ENCODE peak calls at places on chromosomes 7 and 10, in five cellular contexts. W is IMR-90, D is HepG2, L is stomach, G is ovary. K is an unnamed sample.

GRCh38 chr10:42177077-42177792 is 461.1 kb downstream of the ZNF33B start:
- DNase-seq in D (no peak), L (no peak), G (no peak), W (no peak), K (no peak)

GRCh38 chr7:66682350-66683093 is 53.8 kb downstream of the KCTD7 start:
- DNase-seq in D (no peak), W (peak; percentile 64), L (peak; percentile 43), G (no peak), K (peak; percentile 54)

GRCh38 chr10:44968101-44968886 is 8.7 kb downstream of the RASSF4 start:
- DNase-seq in G (no peak), L (no peak), W (no peak), D (no peak), K (no peak)

GRCh38 chr10:23275355-23275754 is 69.2 kb downstream of the C10orf67 start:
- DNase-seq in D (peak; percentile 3), L (no peak), W (no peak), G (no peak), K (no peak)

GRCh38 chr10:69182005-69182404 is 2.0 kb downstream of the SUPV3L1 start:
- DNase-seq in W (no peak), G (no peak), L (no peak), D (no peak), K (no peak)

GRCh38 chr7:28687631-28688030 is 270.5 kb downstream of the TRIL start:
- DNase-seq in W (no peak), G (no peak), D (no peak), L (no peak), K (no peak)

GRCh38 chr7:30910369-30911073 is 1.1 kb upstream of the AQP1 start:
- DNase-seq in G (no peak), L (no peak), D (no peak), W (no peak), K (no peak)

GRCh38 chr10:49488056-49488455 is 50.9 kb downstream of the ERCC6 start:
- DNase-seq in G (no peak), W (no peak), L (no peak), D (no peak), K (no peak)

GRCh38 chr7:154571772-154572171 is 431.2 kb downstream of the PAXIP1 start:
- DNase-seq in L (no peak), D (no peak), G (no peak), W (no peak), K (no peak)

GRCh38 chr7:45698527-45699309 is 124.5 kb downstream of the ADCY1 start:
- DNase-seq in G (no peak), L (peak; percentile 13), D (no peak), W (no peak), K (no peak)

GRCh38 chr7:46515844-46516590 is 594.9 kb upstream of the IGFBP3 start:
- DNase-seq in L (no peak), W (no peak), D (no peak), G (no peak), K (no peak)

GRCh38 chr10:90417056-90417455 is 440.8 kb downstream of the HTR7 start:
- DNase-seq in D (peak; percentile 16), G (no peak), L (no peak), W (peak; percentile 90), K (no peak)

GRCh38 chr10:77892021-77892739 is 34.4 kb downstream of the DLG5 start:
- DNase-seq in W (no peak), D (no peak), L (no peak), G (no peak), K (no peak)

GRCh38 chr7:87059525-87060287 is at the start of gene ELAPOR2:
- DNase-seq in D (peak; percentile 32), L (peak; percentile 73), G (peak; percentile 76), W (peak; percentile 8), K (peak; percentile 90)
- TF ChIP-seq CTCF in D (peak; percentile 66), L (no peak), G (peak; percentile 35), W (peak; percentile 27), K (peak; percentile 8)

DNA sequence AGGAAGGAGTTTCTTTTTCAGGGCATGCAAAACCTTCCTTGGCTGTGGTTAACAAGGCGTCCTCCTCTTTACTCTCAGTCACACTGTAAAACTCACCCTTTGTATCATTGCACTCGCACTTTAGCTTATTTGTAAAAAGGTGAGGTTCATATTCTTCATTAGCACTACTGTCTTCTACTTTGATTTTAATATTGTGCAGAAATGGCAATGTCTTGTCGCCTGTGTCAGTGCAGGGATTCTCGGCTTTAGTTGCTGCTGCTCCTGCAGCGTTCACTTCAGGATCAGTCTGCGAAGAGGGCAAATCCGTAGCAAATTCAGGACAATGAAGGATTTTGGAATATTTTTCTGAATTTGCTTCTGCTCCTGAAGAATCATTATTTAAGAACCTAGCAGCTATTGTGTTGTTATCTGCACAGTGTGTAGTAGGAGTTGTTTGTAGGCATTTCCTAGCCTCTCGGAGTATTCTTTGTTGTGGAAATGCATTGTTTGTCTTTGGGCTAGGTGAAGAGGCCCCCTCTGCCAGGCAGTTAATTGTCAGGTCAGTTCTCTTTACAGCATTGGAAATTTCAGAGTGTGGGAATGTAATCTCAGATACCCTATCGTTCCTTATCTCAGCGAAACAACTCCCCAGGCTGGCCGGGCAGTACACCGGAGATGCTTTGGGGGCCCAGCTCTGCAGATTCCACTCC is 9.8 kb downstream of the SKIDA1 start:
- DNase-seq in L (no peak), G (no peak), D (no peak), W (no peak), K (no peak)
- H3K4me1 ChIP-seq in L (peaks cover 40% of the 10 kb centered on the region), G (peaks cover 4% of the 10 kb centered on the region), D (peaks cover 78% of the 10 kb centered on the region), W (peaks cover 3% of the 10 kb centered on the region), K (no peaks in the 10 kb centered on the region)

DNA sequence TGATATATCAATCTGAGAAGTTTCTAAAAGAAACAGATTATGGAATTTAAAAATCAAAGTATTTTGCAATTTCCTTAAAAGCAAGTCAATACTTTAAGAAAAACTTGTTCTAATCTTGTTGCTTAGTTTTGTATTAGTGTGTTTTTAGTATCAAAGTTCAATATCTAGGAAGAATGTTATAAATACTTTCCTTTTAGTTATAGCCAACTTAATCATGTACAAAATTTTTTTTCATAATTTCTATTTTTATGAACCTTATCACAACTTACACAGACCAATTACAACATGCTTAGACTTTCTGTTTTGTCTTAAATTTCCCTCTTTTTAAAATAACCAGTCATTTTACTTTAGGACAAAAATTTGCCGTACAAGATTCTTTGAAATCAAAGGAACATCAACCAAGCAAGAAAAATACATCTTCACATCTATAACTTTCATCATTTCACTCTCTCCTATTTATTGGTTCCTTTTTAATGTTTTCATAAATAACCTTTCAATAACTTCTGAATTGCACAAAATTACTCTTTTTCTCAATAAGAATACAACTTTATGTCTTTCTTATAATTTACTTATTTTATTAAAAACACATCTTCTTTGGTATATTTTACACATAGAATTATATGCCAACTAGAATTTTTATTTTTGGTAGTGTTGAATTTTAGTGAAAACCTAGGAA is 308.2 kb upstream of the GLI3 start:
- DNase-seq in D (no peak), G (no peak), W (no peak), L (no peak), K (no peak)
- H3K9me3 ChIP-seq in D (peaks cover 89% of the 10 kb centered on the region), G (no peaks in the 10 kb centered on the region), W (no peaks in the 10 kb centered on the region), L (no peaks in the 10 kb centered on the region), K (no peaks in the 10 kb centered on the region)

DNA sequence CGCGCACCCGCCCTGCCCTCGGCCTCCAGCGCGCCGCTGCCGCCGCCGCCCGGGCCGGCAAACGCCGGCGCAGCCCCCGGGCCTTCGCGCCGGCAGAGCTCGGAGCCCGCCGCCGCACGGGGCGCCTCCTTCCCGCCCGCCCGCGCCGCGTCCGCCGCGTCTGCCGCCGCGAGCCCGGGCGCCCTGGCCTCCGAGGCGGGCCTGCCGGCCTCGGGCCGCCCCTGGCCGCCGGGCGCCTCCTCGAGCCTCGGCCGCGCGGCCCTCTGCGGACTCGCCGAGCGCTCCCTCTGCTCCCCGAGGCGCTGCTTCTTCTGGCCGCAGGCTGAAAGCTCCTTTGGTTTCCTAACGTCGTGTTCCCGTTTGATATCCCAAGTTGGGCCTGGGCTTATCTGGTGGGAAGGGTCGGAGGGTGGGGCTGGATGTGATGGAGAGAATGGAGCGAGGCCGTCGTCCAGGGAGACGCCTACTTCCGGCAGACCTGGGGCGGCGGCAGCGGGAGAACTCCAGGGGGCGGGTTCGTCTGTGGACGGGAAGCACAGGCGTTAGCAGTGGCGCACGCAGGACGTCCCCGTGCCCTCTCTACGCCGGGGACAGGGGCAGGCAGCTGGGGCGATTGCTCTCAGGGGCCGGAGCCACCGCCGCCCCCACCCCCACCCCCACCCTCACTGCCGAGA is 221.0 kb downstream of the PHTF2 start:
- DNase-seq in G (peak; percentile 94), W (peak; percentile 73), D (peak; percentile 45), L (peak; percentile 88), K (peak; percentile 89)
- TF ChIP-seq CTCF in G (no peak), W (no peak), D (peak; percentile 42), L (no peak), K (no peak)

DNA sequence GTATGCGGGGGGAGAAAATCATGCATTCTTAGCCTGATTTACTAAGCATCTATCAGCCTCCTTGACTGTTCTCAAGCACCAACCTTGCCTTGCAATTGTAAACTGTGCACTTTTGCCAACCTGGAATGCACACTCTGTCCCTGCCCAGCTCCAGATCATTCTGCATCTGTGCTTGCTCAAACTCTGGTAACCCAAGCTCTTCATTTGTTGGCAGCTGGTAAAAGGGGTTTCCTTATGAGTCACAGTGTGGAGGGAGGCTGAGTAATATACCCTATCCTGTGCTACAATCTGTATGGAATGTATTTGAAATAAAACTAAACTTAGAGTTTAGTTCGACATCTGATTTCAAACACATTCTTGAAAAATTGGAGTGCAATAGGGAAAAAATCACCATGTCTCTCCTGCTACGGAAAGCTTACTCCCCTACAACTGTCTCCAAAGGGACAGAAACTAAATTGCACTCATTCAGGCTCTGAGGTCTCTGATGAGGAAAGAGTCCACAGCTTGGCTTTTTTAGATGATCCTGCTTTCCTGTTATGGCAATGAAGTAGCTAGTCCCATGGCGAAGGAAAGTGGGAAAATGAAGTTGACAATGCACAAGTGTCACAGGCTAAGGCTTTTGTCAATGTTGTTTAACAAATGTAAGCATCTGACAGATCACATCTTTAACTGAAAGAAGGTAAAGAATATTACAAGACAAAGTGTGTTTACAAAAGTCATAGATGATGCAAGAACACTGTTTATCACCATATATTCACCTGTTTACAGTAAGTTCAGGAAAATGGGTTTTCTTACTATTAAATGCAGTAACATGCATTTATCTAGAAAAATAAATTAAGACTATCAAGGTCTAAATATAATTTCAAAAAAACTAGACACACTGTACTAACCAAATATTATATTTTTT is 61.9 kb downstream of the TES start:
- DNase-seq in L (no peak), W (peak; percentile 98), G (peak; percentile 23), D (no peak), K (no peak)
- H3K4me1 ChIP-seq in L (no peaks in the 10 kb centered on the region), W (peaks cover 16% of the 10 kb centered on the region), G (peaks cover 9% of the 10 kb centered on the region), D (no peaks in the 10 kb centered on the region), K (peaks cover 10% of the 10 kb centered on the region)

DNA sequence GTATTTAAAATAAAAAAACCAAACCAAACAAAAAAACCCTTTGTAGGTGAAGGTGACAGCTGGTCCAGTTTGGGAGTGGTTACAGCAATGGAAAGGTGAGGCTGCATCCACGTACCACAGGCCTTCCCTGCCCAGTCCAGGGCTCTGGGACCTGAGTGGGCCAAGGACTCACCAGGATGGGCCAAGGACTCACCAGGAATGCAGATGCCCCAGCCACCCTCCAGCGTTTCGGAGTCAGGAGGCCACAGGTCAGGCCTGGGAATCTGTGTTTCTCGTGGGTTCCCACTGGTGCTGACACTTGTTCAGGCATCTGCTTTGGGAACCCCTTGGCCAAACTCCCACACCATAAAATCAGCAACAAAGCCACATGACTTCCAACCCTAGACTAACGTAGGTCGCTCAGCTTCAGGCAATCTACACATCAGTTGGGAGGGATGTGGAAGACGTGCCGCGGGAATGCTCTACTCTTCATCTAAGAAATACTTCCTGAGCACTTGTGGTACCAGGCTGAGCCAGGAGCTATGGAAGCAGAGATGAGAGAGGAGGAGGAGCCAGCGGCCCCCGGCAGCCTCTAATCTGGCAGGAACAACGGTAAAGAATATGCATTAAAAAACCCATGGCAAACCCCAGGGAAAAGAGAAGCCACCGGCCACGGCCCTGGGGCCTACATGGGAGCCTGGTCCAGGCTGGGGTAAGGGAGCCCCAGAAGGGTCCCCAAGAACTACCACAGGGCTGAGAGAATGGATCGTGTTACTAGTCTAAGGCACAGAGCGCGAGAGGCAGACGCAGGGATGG is 473.4 kb downstream of the PTPRN2 start:
- DNase-seq in D (no peak), G (no peak), W (no peak), L (peak; percentile 17), K (no peak)
- H3K9me3 ChIP-seq in D (peaks cover 19% of the 10 kb centered on the region), G (no peaks in the 10 kb centered on the region), W (peaks cover 63% of the 10 kb centered on the region), L (no peaks in the 10 kb centered on the region), K (no peaks in the 10 kb centered on the region)